ENCODE peak calls at places on chromosomes 12 and 14, in eight cellular contexts. M is lung; S is heart right ventricle; I is NCI-H460; N is activated T-helper 1 cell treated with anti-CD3 and anti-CD28 coated beads, Interleukin-2, amount 50 U/mL, for 16 hours; O is fibroblast of pulmonary artery; X is germinal center; F is NCI-H345. W is an unnamed sample.

GRCh38 chr12:56935157-56935556 is 949 bp upstream of the SDR9C7 start:
- DNase-seq in M (no peak), S (no peak), I (no peak), N (no peak), O (no peak), X (no peak), F (no peak), W (no peak)

GRCh38 chr14:39243831-39244230 is 10.1 kb downstream of the MIA2 start:
- DNase-seq in M (no peak), S (no peak), I (no peak), N (no peak), O (no peak), X (no peak), F (no peak), W (no peak)

GRCh38 chr14:56145965-56146364 is 27.8 kb downstream of the PELI2 start:
- DNase-seq in M (no peak), S (no peak), I (no peak), N (no peak), O (peak; percentile 79), X (no peak), F (no peak), W (peak; percentile 20)

GRCh38 chr12:117361312-117361670 is at the start of gene NOS1:
- DNase-seq in M (no peak), S (no peak), I (no peak), N (no peak), O (no peak), X (no peak), F (no peak), W (no peak)

GRCh38 chr12:84811291-84811690 is 101.3 kb downstream of the SLC6A15 start:
- DNase-seq in M (no peak), S (no peak), I (no peak), N (no peak), O (no peak), X (no peak), F (no peak), W (no peak)

GRCh38 chr14:22978487-22978837 is 3.9 kb downstream of the AJUBA start:
- DNase-seq in M (no peak), S (no peak), I (no peak), N (no peak), O (no peak), X (no peak), F (no peak), W (no peak)

GRCh38 chr14:22416193-22416592 is 172.8 kb downstream of the DAD1 start:
- DNase-seq in M (no peak), S (no peak), I (no peak), N (no peak), O (no peak), X (no peak), F (no peak), W (no peak)

GRCh38 chr14:75539562-75540478 is 17.6 kb downstream of the BATF start:
- DNase-seq in M (no peak), S (no peak), I (no peak), N (peak; percentile 40), O (no peak), X (peak; percentile 73), F (no peak), W (no peak)

GRCh38 chr14:41668346-41668745 is 61.7 kb downstream of the LRFN5 start:
- DNase-seq in M (no peak), S (no peak), I (no peak), N (no peak), O (no peak), X (no peak), F (no peak), W (no peak)

GRCh38 chr14:49581209-49581960 is 4.8 kb downstream of the RPS29 start:
- DNase-seq in M (no peak), S (no peak), I (no peak), N (no peak), O (no peak), X (no peak), F (no peak), W (no peak)

GRCh38 chr14:68137704-68138619 is 318.4 kb downstream of the RAD51B start:
- DNase-seq in M (peak; percentile 38), S (peak; percentile 6), I (peak; percentile 90), N (no peak), O (peak; percentile 96), X (no peak), F (peak; percentile 59), W (peak; percentile 98)

W was measured in epithelial cell of prostate.